ENCODE peak calls at places on chromosome 18, in nine cellular contexts. G is OCI-LY7, L is stromal cell of bone marrow, U is neural crest cell, T is HEK293T, N is COR-L47, H is upper lobe of right lung, M is HTR-8/SVneo, X is mammary epithelial cell. P is an unnamed sample.

GRCh38 chr18:46060359-46060841 is 11.7 kb downstream of the PSTPIP2 start:
- DNase-seq in N (no peak), U (no peak), L (no peak), T (no peak), H (no peak), X (no peak), G (no peak), M (no peak), P (no peak)

GRCh38 chr18:24443870-24444269 is 16.6 kb upstream of the HRH4 start:
- DNase-seq in X (no peak), H (no peak), L (no peak), M (no peak), T (no peak), N (no peak), G (no peak), U (no peak), P (no peak)

GRCh38 chr18:9771261-9771976 is 63.3 kb downstream of the RAB31 start:
- DNase-seq in X (peak), N (no peak), H (peak), M (peak), T (peak), L (no peak), U (peak), G (peak), P (peak)

GRCh38 chr18:5425721-5426120 is 118.1 kb downstream of the EPB41L3 start:
- DNase-seq in U (no peak), X (no peak), G (no peak), N (no peak), T (no peak), L (no peak), M (no peak), H (no peak), P (no peak)

GRCh38 chr18:29083545-29083944 is 906.6 kb upstream of the CDH2 start:
- DNase-seq in G (no peak), H (no peak), M (no peak), N (peak), U (no peak), T (no peak), X (peak), L (peak), P (no peak)

GRCh38 chr18:58087928-58088722 is 44.1 kb downstream of the NEDD4L start:
- DNase-seq in U (no peak), G (no peak), M (no peak), X (peak), T (no peak), H (peak), L (no peak), N (no peak), P (no peak)

GRCh38 chr18:23032030-23032582 is 99.0 kb downstream of the RBBP8 start:
- DNase-seq in L (peak), G (no peak), N (no peak), U (no peak), T (no peak), M (peak), X (peak), H (no peak), P (no peak)

GRCh38 chr18:37574113-37574512 is 8.5 kb upstream of the CELF4 start:
- DNase-seq in L (no peak), H (no peak), M (no peak), T (no peak), X (peak), G (no peak), U (no peak), N (no peak), P (no peak)

GRCh38 chr18:9735238-9735637 is 27.1 kb downstream of the RAB31 start:
- DNase-seq in T (no peak), L (no peak), H (no peak), X (no peak), M (no peak), N (no peak), U (no peak), G (no peak), P (no peak)

GRCh38 chr18:74724186-74724585 is 126.5 kb downstream of the ZNF407 start:
- DNase-seq in G (no peak), L (no peak), N (no peak), H (no peak), M (no peak), U (no peak), X (no peak), T (no peak), P (no peak)

GRCh38 chr18:48133675-48134251 is 203.3 kb upstream of the SMAD2 start:
- DNase-seq in U (no peak), T (no peak), G (no peak), H (no peak), X (peak), L (no peak), M (no peak), N (peak), P (no peak)

GRCh38 chr18:46215902-46216723 is 111.9 kb downstream of the HAUS1 start:
- DNase-seq in G (no peak), H (no peak), X (no peak), T (no peak), U (no peak), M (no peak), N (no peak), L (no peak), P (no peak)

GRCh38 chr18:77207540-77207939 is 42.1 kb upstream of the GALR1 start:
- DNase-seq in M (peak), X (peak), L (peak), N (peak), H (peak), T (peak), U (no peak), G (peak), P (peak)

GRCh38 chr18:51194604-51195003 is 2.9 kb downstream of the MEX3C start:
- DNase-seq in G (no peak), N (peak), U (no peak), X (peak), H (no peak), T (no peak), L (no peak), M (no peak), P (no peak)

GRCh38 chr18:22980394-22980793 is 47.3 kb downstream of the RBBP8 start:
- DNase-seq in N (no peak), M (no peak), X (no peak), H (no peak), L (no peak), U (no peak), T (no peak), G (no peak), P (no peak)

GRCh38 chr18:26383454-26384270 is 157.4 kb downstream of the TAF4B start:
- DNase-seq in T (peak), L (peak), M (peak), N (peak), G (peak), U (no peak), H (no peak), X (peak), P (peak)

GRCh38 chr18:36201765-36202164 is 14.5 kb downstream of the MOCOS start:
- DNase-seq in N (no peak), H (no peak), M (no peak), U (no peak), T (no peak), G (no peak), L (no peak), X (no peak), P (no peak)

GRCh38 chr18:13266208-13267100 is 47.9 kb downstream of the LDLRAD4 start:
- DNase-seq in T (no peak), N (no peak), U (no peak), X (no peak), H (peak), L (no peak), G (no peak), M (no peak), P (no peak)

GRCh38 chr18:9475643-9476580 is 599 bp downstream of the RALBP1 start:
- DNase-seq in H (peak), N (no peak), U (no peak), G (peak), L (no peak), T (no peak), M (peak), X (peak), P (no peak)

GRCh38 chr18:3248670-3249359 is 1.2 kb downstream of the MYL12A start:
- DNase-seq in U (no peak), T (no peak), L (no peak), H (no peak), N (no peak), X (peak), M (no peak), G (peak), P (no peak)

GRCh38 chr18:2569338-2570207 is 1.7 kb downstream of the METTL4 start:
- DNase-seq in X (no peak), H (no peak), L (no peak), N (no peak), M (no peak), U (no peak), T (no peak), G (no peak), P (no peak)

GRCh38 chr18:25348361-25349130 is 3.4 kb downstream of the ZNF521 start:
- DNase-seq in M (no peak), N (no peak), T (no peak), U (no peak), H (no peak), G (no peak), X (no peak), L (no peak), P (no peak)

GRCh38 chr18:61714421-61714820 is 178.4 kb downstream of the RNF152 start:
- DNase-seq in G (no peak), N (no peak), M (no peak), T (no peak), X (no peak), U (no peak), H (no peak), L (no peak), P (no peak)

GRCh38 chr18:8264861-8265411 is 344.3 kb upstream of the RAB12 start:
- DNase-seq in X (peak), T (no peak), G (no peak), L (no peak), M (no peak), U (no peak), N (peak), H (no peak), P (no peak)

GRCh38 chr18:7871560-7872456 is 304.7 kb downstream of the PTPRM start:
- DNase-seq in L (no peak), G (no peak), N (no peak), H (no peak), T (no peak), M (no peak), X (peak), U (no peak), P (no peak)

GRCh38 chr18:79935499-79935898 is 16.0 kb downstream of the SLC66A2 start:
- DNase-seq in L (no peak), T (no peak), G (no peak), M (no peak), N (no peak), H (no peak), U (no peak), X (no peak), P (no peak)

GRCh38 chr18:36322408-36322728 is 24.9 kb downstream of the FHOD3 start:
- DNase-seq in G (no peak), X (no peak), U (no peak), M (no peak), N (no peak), T (no peak), L (no peak), H (no peak), P (no peak)

GRCh38 chr18:12701161-12701560 is 1.4 kb downstream of the CEP76 start:
- DNase-seq in T (no peak), U (no peak), X (no peak), M (no peak), H (no peak), L (no peak), G (no peak), N (no peak), P (no peak)

GRCh38 chr18:50373531-50373930 is 1.3 kb upstream of the SKA1 start:
- DNase-seq in M (no peak), G (no peak), X (no peak), T (no peak), L (no peak), U (no peak), H (no peak), N (no peak), P (no peak)

GRCh38 chr18:46320928-46321855 is 217.0 kb downstream of the HAUS1 start:
- DNase-seq in H (no peak), X (peak), N (no peak), M (no peak), L (peak), U (no peak), T (no peak), G (no peak), P (no peak)

GRCh38 chr18:76357174-76357573 is 137.9 kb downstream of the ZNF516 start:
- DNase-seq in U (no peak), T (no peak), H (no peak), N (no peak), X (no peak), L (no peak), M (no peak), G (no peak), P (no peak)